ENCODE peak calls at places on chromosome X, in six cellular contexts. I is stimulated activated CD8-positive, alpha-beta memory T cell treated with anti-CD3 and anti-CD28 coated beads, Interleukin-4, amount 100 ng/mL, for 4 hours; E is adrenal gland; T is MV-4-11; M is lower lobe of right lung; N is activated CD4-positive, alpha-beta T cell treated with anti-CD3 and anti-CD28 coated beads for 36 hours. K is an unnamed sample.

GRCh38 chrX:48474127-48474526 is 1.9 kb upstream of the FTSJ1 start:
- DNase-seq in I (no peak), E (no peak), T (peak), M (no peak), N (peak), K (peak)

GRCh38 chrX:31038585-31039326 is 33.1 kb downstream of the FTHL17 start:
- DNase-seq in I (no peak), E (peak), T (peak), M (no peak), N (peak), K (no peak)

GRCh38 chrX:139759637-139760036 is 51.7 kb upstream of the MCF2 start:
- DNase-seq in I (no peak), E (no peak), T (no peak), M (no peak), N (no peak), K (peak)

GRCh38 chrX:131633285-131633917 is 89.5 kb downstream of the OR13H1 start:
- DNase-seq in I (no peak), E (peak), T (peak), M (no peak), N (peak), K (peak)

GRCh38 chrX:154401918-154402621 is 3.9 kb downstream of the RPL10 start:
- DNase-seq in I (no peak), E (no peak), T (peak), M (no peak), N (no peak), K (no peak)

GRCh38 chrX:17390325-17390992 is 15.5 kb downstream of the NHS start:
- DNase-seq in I (no peak), E (no peak), T (no peak), M (no peak), N (no peak), K (no peak)

GRCh38 chrX:136525738-136526606 is 6.0 kb upstream of the VGLL1 start:
- DNase-seq in I (no peak), E (peak), T (peak), M (peak), N (peak), K (no peak)

GRCh38 chrX:54447461-54447860 is 7.3 kb downstream of the TSR2 start:
- DNase-seq in I (no peak), E (no peak), T (no peak), M (no peak), N (peak), K (peak)

GRCh38 chrX:68072016-68072415 is 361.3 kb downstream of the OPHN1 start:
- DNase-seq in I (no peak), E (no peak), T (no peak), M (no peak), N (no peak), K (no peak)

GRCh38 chrX:71885099-71885498 is 25.5 kb upstream of the NHSL2 start:
- DNase-seq in I (no peak), E (no peak), T (no peak), M (no peak), N (no peak), K (no peak)

GRCh38 chrX:66074920-66075879 is 35.3 kb upstream of the VSIG4 start:
- DNase-seq in I (no peak), E (peak), T (peak), M (peak), N (peak), K (peak)

GRCh38 chrX:11757729-11758399 is at the start of gene MSL3:
- DNase-seq in I (no peak), E (peak), T (peak), M (peak), N (peak), K (peak)

GRCh38 chrX:56792270-56793111 is 63.4 kb downstream of the NBDY start:
- DNase-seq in I (no peak), E (peak), T (no peak), M (no peak), N (no peak), K (no peak)

GRCh38 chrX:153519569-153520285 is 2.3 kb downstream of the ATP2B3 start:
- DNase-seq in I (no peak), E (no peak), T (no peak), M (no peak), N (no peak), K (no peak)

GRCh38 chrX:49877397-49878101 is 1.7 kb upstream of the USP27X start:
- DNase-seq in I (no peak), E (no peak), T (peak), M (no peak), N (no peak), K (no peak)

GRCh38 chrX:134718329-134719317 is 60.4 kb upstream of the PLAC1 start:
- DNase-seq in I (no peak), E (no peak), T (peak), M (peak), N (peak), K (peak)

GRCh38 chrX:119488749-119489148 is 20.5 kb downstream of the SLC25A5 start:
- DNase-seq in I (no peak), E (peak), T (peak), M (peak), N (peak), K (no peak)

GRCh38 chrX:24298191-24298590 is 15.7 kb downstream of the SUPT20HL2 start:
- DNase-seq in I (no peak), E (no peak), T (no peak), M (no peak), N (no peak), K (no peak)

GRCh38 chrX:38561951-38562719 is 793 bp downstream of the TSPAN7 start:
- DNase-seq in I (no peak), E (peak), T (no peak), M (peak), N (peak), K (no peak)

GRCh38 chrX:38882894-38883620 is 81.8 kb downstream of the MID1IP1 start:
- DNase-seq in I (no peak), E (no peak), T (peak), M (no peak), N (no peak), K (no peak)

GRCh38 chrX:20265726-20266681 is 705 bp downstream of the RPS6KA3 start:
- DNase-seq in I (no peak), E (peak), T (peak), M (peak), N (peak), K (no peak)

GRCh38 chrX:47646636-47647035 is 3.7 kb downstream of the ELK1 start:
- DNase-seq in I (no peak), E (no peak), T (no peak), M (no peak), N (no peak), K (no peak)

GRCh38 chrX:136584545-136584944 is 52.5 kb downstream of the VGLL1 start:
- DNase-seq in I (no peak), E (no peak), T (no peak), M (no peak), N (peak), K (no peak)

GRCh38 chrX:110131031-110131430 is 128.1 kb downstream of the TMEM164 start:
- DNase-seq in I (no peak), E (no peak), T (no peak), M (no peak), N (no peak), K (no peak)

K was measured in AML-193.